ENCODE peak calls at places on chromosomes 2 and 18, in nine cellular contexts. I is Peyer's patch, K is tibial nerve, R is mammary epithelial cell, J is astrocyte of the cerebellum, M is GM06990, C is fibroblast of lung, G is lower leg skin, Y is foreskin fibroblast. O is an unnamed sample.

GRCh38 chr2:236972491-236973379 is 113.0 kb upstream of the COPS8 start:
- DNase-seq in G (peak; percentile 47), C (peak; percentile 89), J (no peak), I (no peak), Y (peak; percentile 93), R (peak; percentile 85), M (no peak), K (peak; percentile 55), O (peak; percentile 0)

GRCh38 chr2:28566441-28567075 is 70.7 kb downstream of the PLB1 start:
- DNase-seq in Y (peak; percentile 94), M (peak; percentile 85), I (peak; percentile 79), R (peak; percentile 70), K (peak; percentile 77), C (peak; percentile 69), J (peak; percentile 65), G (peak; percentile 77), O (peak; percentile 23)

GRCh38 chr2:71889991-71890684 is 257.5 kb downstream of the CYP26B1 start:
- DNase-seq in G (peak; percentile 84), C (peak; percentile 88), I (no peak), J (peak; percentile 55), M (no peak), R (peak; percentile 77), Y (peak; percentile 91), K (peak; percentile 48), O (peak; percentile 11)

GRCh38 chr2:46643493-46643892 is 164.1 kb downstream of the TMEM247 start:
- DNase-seq in I (no peak), K (no peak), G (no peak), J (no peak), Y (peak; percentile 29), M (no peak), C (no peak), R (no peak), O (no peak)

GRCh38 chr2:158732573-158733429 is 62.3 kb upstream of the DAPL1 start:
- DNase-seq in J (no peak), Y (no peak), G (no peak), C (no peak), R (peak; percentile 79), M (no peak), I (no peak), K (no peak), O (no peak)

GRCh38 chr2:147937744-147938349 is 82.7 kb downstream of the ORC4 start:
- DNase-seq in M (no peak), Y (peak; percentile 52), C (peak; percentile 18), K (no peak), J (peak; percentile 3), G (no peak), I (no peak), R (peak; percentile 3), O (no peak)

GRCh38 chr2:237791977-237792727 is 6.4 kb upstream of the RBM44 start:
- DNase-seq in I (no peak), K (no peak), R (peak; percentile 29), Y (peak; percentile 33), M (no peak), G (no peak), C (no peak), J (no peak), O (no peak)

GRCh38 chr2:172063446-172063845 is 21.9 kb upstream of the DLX1 start:
- DNase-seq in C (no peak), J (no peak), I (no peak), G (no peak), R (no peak), Y (no peak), M (no peak), K (no peak), O (no peak)

GRCh38 chr18:76126327-76126726 is 368.7 kb downstream of the ZNF516 start:
- DNase-seq in G (no peak), J (no peak), I (no peak), C (no peak), Y (no peak), K (no peak), R (no peak), M (no peak), O (no peak)

GRCh38 chr2:176098366-176099158 is 1.0 kb upstream of the HOXD12 start:
- DNase-seq in I (no peak), Y (no peak), J (no peak), G (no peak), M (no peak), R (no peak), C (no peak), K (no peak), O (no peak)

GRCh38 chr18:48455555-48456478 is 46.6 kb upstream of the ZBTB7C start:
- DNase-seq in K (no peak), Y (peak; percentile 69), C (peak; percentile 99), I (no peak), G (no peak), R (peak; percentile 100), M (no peak), J (peak; percentile 97), O (peak; percentile 69)

GRCh38 chr2:2199841-2200240 is 131.2 kb downstream of the MYT1L start:
- DNase-seq in I (no peak), C (no peak), K (no peak), R (no peak), J (no peak), G (no peak), Y (no peak), M (no peak), O (no peak)

DNA sequence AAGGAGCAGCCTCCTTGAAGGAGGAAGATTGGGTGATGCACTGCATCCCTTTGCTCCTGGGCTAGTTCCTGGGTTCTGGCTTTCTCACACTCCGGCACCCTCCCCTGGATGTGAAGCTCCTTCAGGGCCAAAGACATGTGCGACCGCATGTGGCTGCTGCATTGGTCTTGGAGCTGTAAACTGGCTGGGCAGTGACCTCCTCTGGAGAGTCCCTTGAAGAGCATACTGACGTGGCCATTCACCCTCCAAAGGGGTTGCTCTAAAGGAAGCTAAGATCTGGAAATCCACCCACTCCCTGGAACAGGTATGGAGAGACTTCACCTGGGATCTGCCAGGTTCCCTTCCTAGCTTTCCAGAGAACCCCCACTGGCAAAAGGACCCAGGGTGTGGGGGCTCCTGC is 62.1 kb downstream of the TMEM17 start:
- DNase-seq in J (no peak), G (no peak), M (no peak), K (no peak), I (no peak), C (no peak), R (no peak), Y (no peak), O (no peak)
- TF ChIP-seq CTCF in J (no peak), G (no peak), M (no peak), K (no peak), I (no peak), C (no peak), R (no peak), Y (no peak), O (no peak)

DNA sequence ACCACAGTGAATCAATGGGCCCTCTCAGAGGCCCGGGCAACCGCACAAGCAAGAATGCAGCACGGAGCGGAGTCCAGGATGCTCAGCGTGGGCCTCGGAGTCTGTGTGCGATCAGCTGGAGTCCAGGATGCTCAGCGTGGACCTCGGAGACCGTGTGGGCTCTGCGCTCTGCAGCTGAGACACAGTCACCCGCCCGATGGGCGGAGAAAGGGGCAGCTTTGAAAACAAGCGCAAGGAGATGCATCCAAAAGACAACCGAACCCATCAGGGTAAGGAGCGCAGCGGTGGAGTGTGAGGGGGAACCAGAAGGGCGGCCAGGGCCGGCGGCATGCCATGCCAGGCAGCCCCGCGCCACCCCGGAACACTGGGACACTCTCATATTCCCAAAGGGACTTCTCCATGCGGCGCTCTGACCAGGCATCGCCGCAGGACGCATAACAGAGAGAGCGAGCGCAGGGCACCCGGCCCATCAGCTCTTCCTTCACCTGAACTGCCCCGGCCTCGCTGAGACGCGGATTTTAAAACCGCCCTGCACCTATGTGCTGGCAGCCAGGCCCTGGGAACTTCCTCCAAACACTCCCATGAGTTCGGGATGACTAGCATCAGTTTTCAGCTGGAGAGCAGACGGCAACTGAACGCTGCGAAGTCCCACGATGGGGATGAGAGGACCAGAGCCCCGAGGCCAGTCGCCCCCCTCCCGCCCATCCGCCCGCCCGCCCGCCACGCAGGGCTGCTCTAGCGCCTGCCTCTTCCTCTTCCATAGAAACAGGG is 44.7 kb downstream of the MC5R start:
- DNase-seq in C (no peak), R (no peak), Y (no peak), J (no peak), I (no peak), K (no peak), G (no peak), M (no peak), O (no peak)
- H3K4me3 ChIP-seq in C (no peak overlapping the region), R (no peak overlapping the region), Y (no peak overlapping the region), J (no peak overlapping the region), I (no peak overlapping the region), K (no peak overlapping the region), G (no peak overlapping the region), M (no peak overlapping the region), O (no peak overlapping the region)

DNA sequence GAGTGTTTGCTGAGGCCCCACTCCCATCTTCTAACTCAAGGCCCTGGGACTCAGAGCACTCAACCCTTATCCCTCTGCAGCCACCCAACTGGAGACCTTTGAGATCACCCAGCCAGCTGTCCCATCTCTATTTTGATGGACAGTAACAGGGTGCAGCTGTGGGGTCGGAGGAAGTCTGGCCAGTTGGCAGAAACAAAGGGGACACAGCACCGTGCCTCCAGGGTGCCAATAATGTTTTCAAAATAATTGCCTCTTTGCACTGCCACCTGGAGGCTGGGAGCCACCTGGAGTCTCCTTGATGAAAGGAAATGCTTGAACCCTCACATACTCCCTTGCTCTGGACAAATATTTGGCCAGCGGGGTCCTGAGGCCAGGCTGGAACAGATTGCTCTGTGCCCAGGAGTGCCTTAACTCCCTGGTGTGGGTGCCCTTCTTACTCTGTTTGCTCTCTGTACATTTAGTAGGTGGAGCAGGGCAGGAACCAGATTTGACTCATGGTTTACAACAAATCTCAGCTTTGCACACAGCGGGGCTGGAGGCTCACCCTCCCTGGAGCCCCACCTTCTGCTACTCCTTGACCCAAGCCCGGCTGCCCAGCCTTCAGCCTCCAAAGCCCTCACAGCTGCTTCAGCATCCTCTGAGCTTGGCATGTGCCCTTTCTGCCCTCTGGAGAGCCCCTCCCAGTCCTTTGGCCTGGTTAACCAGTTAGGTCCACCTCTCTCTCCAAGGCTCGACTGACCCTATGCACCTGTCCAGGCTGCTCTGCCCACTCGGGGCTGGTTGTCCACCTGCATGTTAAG is 17.2 kb downstream of the MAL start:
- DNase-seq in J (no peak), G (no peak), R (no peak), I (no peak), Y (no peak), C (no peak), K (no peak), M (no peak), O (no peak)
- TF ChIP-seq CTCF in J (no peak), G (no peak), R (no peak), I (no peak), Y (no peak), C (peak; percentile 1), K (no peak), M (no peak), O (no peak)

GRCh38 chr2:219280682-219281081 is 1.5 kb downstream of the DNAJB2 start:
- DNase-seq in G (no peak), M (no peak), K (no peak), C (no peak), J (no peak), I (no peak), Y (no peak), R (no peak), O (no peak)
- H3K4me3 ChIP-seq in G (no peak overlapping the region), M (no peak overlapping the region), K (peak overlapping the region; percentile 95), C (peak overlapping the region; percentile 80), J (no peak overlapping the region), I (no peak overlapping the region), Y (no peak overlapping the region), R (no peak overlapping the region), O (no peak overlapping the region)

GRCh38 chr2:79792097-79792496 is 279.2 kb downstream of the CTNNA2 start:
- DNase-seq in Y (no peak), J (no peak), M (no peak), R (no peak), K (no peak), G (no peak), I (no peak), C (no peak), O (no peak)
- TF ChIP-seq CTCF in Y (no peak), J (no peak), M (no peak), R (no peak), K (no peak), G (no peak), I (no peak), C (no peak), O (no peak)

O was measured in retinal pigment epithelial cell.